ENCODE peak calls at places on chromosomes 1 and 21, in five cellular contexts. L is HCT116, R is K562, K is mesenchymal stem cell, O is mammary epithelial cell. Q is an unnamed sample. For H3K27me3, the result is how much of the 10 kb centered on the place peaks cover.

GRCh38 chr1:76079475-76080227 is 5.1 kb downstream of the ST6GALNAC3 start:
- DNase-seq in L (no peak), R (no peak), K (no peak), O (no peak), Q (no peak)

GRCh38 chr1:1359668-1360468 is 1.5 kb upstream of the MXRA8 start:
- DNase-seq in L (no peak), R (no peak), K (peak), O (no peak), Q (peak)

GRCh38 chr1:115467196-115467595 is 129.1 kb upstream of the NGF start:
- DNase-seq in L (no peak), R (no peak), K (no peak), O (no peak), Q (no peak)

GRCh38 chr1:227372662-227373061 is 54.4 kb upstream of the CDC42BPA start:
- DNase-seq in L (no peak), R (no peak), K (no peak), O (peak), Q (peak)

GRCh38 chr1:156900019-156900718 is 6.7 kb downstream of the PEAR1 start:
- DNase-seq in L (no peak), R (peak), K (peak), O (no peak), Q (peak)

GRCh38 chr1:101436100-101436511 is 199.3 kb downstream of the S1PR1 start:
- DNase-seq in L (no peak), R (no peak), K (no peak), O (no peak), Q (no peak)

GRCh38 chr1:172640146-172640545 is 18.8 kb upstream of the FASLG start:
- DNase-seq in L (no peak), R (no peak), K (no peak), O (no peak), Q (no peak)

GRCh38 chr1:238777551-238777950 is 608.8 kb upstream of the CHRM3 start:
- DNase-seq in L (no peak), R (no peak), K (no peak), O (no peak), Q (no peak)

GRCh38 chr1:220655961-220656720 is 34.0 kb upstream of the C1orf115 start:
- DNase-seq in L (no peak), R (no peak), K (no peak), O (no peak), Q (no peak)

GRCh38 chr1:207911983-207912760 is 1.2 kb upstream of the CD34 start:
- DNase-seq in L (no peak), R (no peak), K (no peak), O (no peak), Q (no peak)

GRCh38 chr1:24362982-24363614 is 43.9 kb downstream of the GRHL3 start:
- DNase-seq in L (peak), R (no peak), K (peak), O (peak), Q (peak)

GRCh38 chr1:66022904-66023620 is 230.4 kb downstream of the PDE4B start:
- DNase-seq in L (no peak), R (no peak), K (peak), O (no peak), Q (no peak)

GRCh38 chr1:42966688-42967609 is 8.3 kb upstream of the SLC2A1 start:
- DNase-seq in L (peak), R (peak), K (peak), O (peak), Q (peak)

GRCh38 chr1:15573477-15573876 is 11.4 kb downstream of the AGMAT start:
- DNase-seq in L (no peak), R (no peak), K (peak), O (no peak), Q (no peak)

GRCh38 chr1:161962094-161962887 is 61.4 kb downstream of the OLFML2B start:
- DNase-seq in L (peak), R (no peak), K (peak), O (peak), Q (peak)

GRCh38 chr1:239212841-239213240 is 173.5 kb upstream of the CHRM3 start:
- DNase-seq in L (no peak), R (no peak), K (no peak), O (no peak), Q (no peak)

GRCh38 chr1:26168410-26169167 is at the start of gene C1orf232:
- DNase-seq in L (no peak), R (no peak), K (no peak), O (no peak), Q (peak)

GRCh38 chr1:58062635-58063034 is 483.9 kb downstream of the OMA1 start:
- DNase-seq in L (no peak), R (no peak), K (no peak), O (peak), Q (no peak)

GRCh38 chr1:70354332-70355110 is at the start of gene ANKRD13C:
- DNase-seq in L (peak), R (peak), K (peak), O (peak), Q (peak)

GRCh38 chr1:70361727-70362413 is 7.3 kb upstream of the ANKRD13C start:
- DNase-seq in L (no peak), R (no peak), K (peak), O (no peak), Q (no peak)

GRCh38 chr1:70355111-70355407 is 537 bp upstream of the ANKRD13C start:
- DNase-seq in L (no peak), R (no peak), K (no peak), O (no peak), Q (no peak)

GRCh38 chr1:70360321-70360720 is 5.8 kb upstream of the ANKRD13C start:
- DNase-seq in L (no peak), R (peak), K (no peak), O (no peak), Q (no peak)

GRCh38 chr1:70358921-70359564 is 4.5 kb upstream of the ANKRD13C start:
- DNase-seq in L (no peak), R (no peak), K (no peak), O (peak), Q (no peak)
- H3K4me2 ChIP-seq in L (no peak), R (no peak), K (no peak), O (peak), Q (no peak)

GRCh38 chr21:32410291-32410690 is 2.2 kb upstream of the EVA1C start:
- DNase-seq in L (no peak), R (no peak), K (no peak), O (no peak), Q (no peak)
- H3K27me3 ChIP-seq in L (under half), R (half or more), K (under half), O (under half), Q (under half)

DNA sequence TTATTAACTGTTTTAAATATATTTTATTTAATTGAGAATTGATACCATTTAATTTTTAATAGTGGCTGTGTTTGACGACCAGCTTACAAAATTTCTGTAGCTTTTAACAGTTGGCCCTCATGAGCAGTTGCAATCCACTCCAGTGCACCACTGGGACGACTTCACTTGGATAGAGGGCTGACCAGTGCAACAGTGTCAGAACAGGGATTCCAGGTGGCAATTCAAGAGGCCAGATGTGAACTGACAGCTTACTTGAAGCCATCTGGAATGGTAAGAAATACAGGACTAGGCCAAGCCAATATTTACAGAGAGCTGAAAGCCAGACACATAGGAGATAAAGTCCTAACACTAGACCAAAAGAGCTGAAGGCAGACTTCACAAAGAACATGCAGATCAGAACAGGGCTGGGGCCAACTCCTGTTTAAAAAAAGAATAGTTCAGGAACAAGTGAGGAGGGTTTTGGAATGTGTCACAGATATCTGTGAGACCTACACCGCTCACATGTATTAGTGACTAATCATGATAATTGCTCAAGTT is 93.5 kb upstream of the NFIA start:
- DNase-seq in L (no peak), R (no peak), K (no peak), O (no peak), Q (no peak)
- H2AFZ ChIP-seq in L (no peak), R (peak), K (no peak), O (no peak), Q (no peak)

DNA sequence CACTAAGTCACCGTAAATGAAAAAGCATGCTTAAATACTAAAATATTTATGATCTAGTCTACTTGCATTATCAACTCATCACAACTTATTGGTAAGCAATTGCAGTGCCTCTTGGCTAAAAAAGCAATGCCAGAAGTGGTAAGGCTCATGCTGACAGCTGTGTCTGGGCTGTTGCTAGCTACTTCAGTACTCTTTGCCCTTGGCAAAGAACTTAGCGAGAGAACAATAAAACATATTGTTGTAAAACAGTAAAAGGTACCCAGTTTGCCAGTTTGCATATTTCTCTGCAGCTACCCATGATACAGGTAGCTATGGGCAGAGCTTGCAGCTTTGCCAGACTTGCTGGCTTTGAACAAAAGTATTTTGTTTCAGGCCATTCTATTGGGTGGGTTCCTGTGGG is 73.1 kb downstream of the ATP6V1G3 start:
- DNase-seq in L (no peak), R (no peak), K (no peak), O (peak), Q (no peak)
- H3K4me2 ChIP-seq in L (no peak), R (no peak), K (no peak), O (no peak), Q (no peak)

DNA sequence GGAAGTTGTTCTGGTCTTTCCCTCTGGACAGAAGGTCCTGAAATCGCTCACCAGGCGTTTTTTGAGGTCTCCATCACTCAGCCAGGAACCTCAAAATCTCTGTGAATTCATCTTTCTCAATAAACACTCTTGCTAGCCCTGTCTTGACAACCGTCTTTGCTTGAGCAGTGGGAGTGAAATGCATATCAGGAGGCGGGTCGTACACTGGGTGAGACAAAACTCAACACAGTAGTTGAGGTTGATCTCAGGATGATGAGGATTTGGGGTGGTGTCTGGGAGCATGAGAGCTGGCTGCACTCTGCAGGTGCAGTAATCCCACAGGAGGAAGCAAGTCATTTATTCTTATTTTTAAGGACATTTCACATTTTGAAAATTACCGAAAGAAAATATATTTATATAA is 1.9 kb downstream of the GPR25 start:
- DNase-seq in L (no peak), R (no peak), K (no peak), O (no peak), Q (no peak)
- H3K27me3 ChIP-seq in L (under half), R (half or more), K (half or more), O (under half), Q (half or more)

GRCh38 chr21:42747746-42748351 is 94.4 kb downstream of the PDE9A start:
- DNase-seq in L (no peak), R (no peak), K (no peak), O (no peak), Q (peak)
- H2AFZ ChIP-seq in L (no peak), R (no peak), K (no peak), O (no peak), Q (no peak)

DNA sequence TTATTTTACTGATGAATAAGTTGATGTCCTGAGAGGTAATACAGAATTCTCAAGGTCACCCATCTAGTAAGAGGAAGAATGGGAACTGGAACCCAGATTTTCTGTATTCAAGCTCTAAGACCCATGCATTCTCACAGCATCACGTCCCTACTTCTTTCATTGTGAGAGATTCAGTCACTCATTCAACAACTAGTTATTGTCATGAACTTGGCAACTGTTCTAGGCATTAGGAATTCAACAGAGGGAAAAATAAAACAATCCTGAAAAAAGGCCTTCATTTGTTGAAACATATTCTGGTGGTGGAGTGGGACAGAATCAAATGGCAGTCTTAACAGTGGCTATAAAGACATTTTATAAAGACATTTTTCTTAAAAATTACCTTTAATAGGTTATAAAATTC is 136.4 kb upstream of the DPYD start:
- DNase-seq in L (no peak), R (no peak), K (no peak), O (no peak), Q (no peak)
- H3K4me2 ChIP-seq in L (no peak), R (no peak), K (no peak), O (no peak), Q (no peak)